ENCODE peak calls at places on chromosomes 11 and 22, in six cellular contexts. R is effector memory CD4-positive, alpha-beta T cell; L is upper lobe of right lung; O is Peyer's patch; A is A549; G is transverse colon. X is an unnamed sample. For H3K9me3, the result is how much of the 10 kb centered on the place peaks cover.

GRCh38 chr11:3803726-3804510 is 4.4 kb upstream of the PGAP2 start:
- DNase-seq in R (no peak), L (peak), O (no peak), A (no peak), G (no peak), X (no peak)

GRCh38 chr11:65132988-65133700 is 1.2 kb downstream of the SYVN1 start:
- DNase-seq in R (no peak), L (peak), O (peak), A (peak), G (peak), X (no peak)

GRCh38 chr11:17277024-17277584 is 565 bp downstream of the NUCB2 start:
- DNase-seq in R (no peak), L (no peak), O (no peak), A (peak), G (no peak), X (no peak)

GRCh38 chr11:103344886-103345285 is 235.7 kb downstream of the DYNC2H1 start:
- DNase-seq in R (no peak), L (no peak), O (no peak), A (no peak), G (no peak), X (no peak)

GRCh38 chr22:27224485-27225364 is 567.3 kb downstream of the MIAT start:
- DNase-seq in R (no peak), L (no peak), O (no peak), A (no peak), G (no peak), X (no peak)

GRCh38 chr22:37410174-37411055 is 16.9 kb downstream of the ELFN2 start:
- DNase-seq in R (no peak), L (peak), O (no peak), A (no peak), G (no peak), X (no peak)

GRCh38 chr22:50613291-50613981 is 12.8 kb downstream of the MAPK8IP2 start:
- DNase-seq in R (no peak), L (peak), O (peak), A (no peak), G (peak), X (no peak)

GRCh38 chr22:46030241-46030880 is 53.4 kb upstream of the WNT7B start:
- DNase-seq in R (no peak), L (peak), O (peak), A (no peak), G (no peak), X (no peak)

GRCh38 chr11:88246680-88247079 is 71.4 kb upstream of the RAB38 start:
- DNase-seq in R (no peak), L (no peak), O (no peak), A (no peak), G (no peak), X (no peak)

GRCh38 chr22:47030143-47030641 is 267.7 kb downstream of the TBC1D22A start:
- DNase-seq in R (no peak), L (no peak), O (no peak), A (no peak), G (no peak), X (no peak)

GRCh38 chr22:48603621-48604320 is 1223.9 kb downstream of the BRD1 start:
- DNase-seq in R (no peak), L (no peak), O (no peak), A (no peak), G (no peak), X (no peak)

GRCh38 chr22:48602805-48603518 is 1224.7 kb downstream of the BRD1 start:
- DNase-seq in R (no peak), L (no peak), O (no peak), A (no peak), G (no peak), X (no peak)

GRCh38 chr22:48605856-48606255 is 1221.8 kb downstream of the BRD1 start:
- DNase-seq in R (no peak), L (no peak), O (no peak), A (peak), G (no peak), X (no peak)

GRCh38 chr22:48606684-48607307 is 1220.9 kb downstream of the BRD1 start:
- DNase-seq in R (no peak), L (no peak), O (no peak), A (no peak), G (no peak), X (no peak)

GRCh38 chr22:48605125-48605524 is 1222.5 kb downstream of the BRD1 start:
- DNase-seq in R (no peak), L (no peak), O (no peak), A (no peak), G (no peak), X (no peak)
- H3K9me3 ChIP-seq in R (under half), L (under half), O (under half), A (under half), G (under half), X (under half)

GRCh38 chr11:128066429-128066828 is 520.9 kb downstream of the ETS1 start:
- DNase-seq in R (no peak), L (no peak), O (no peak), A (no peak), G (no peak), X (no peak)
- H3K9me3 ChIP-seq in R (under half), L (under half), O (under half), A (under half), G (under half), X (under half)

GRCh38 chr11:38221295-38221694 is 1623.3 kb upstream of the RAG2 start:
- DNase-seq in R (no peak), L (no peak), O (no peak), A (no peak), G (no peak), X (no peak)

GRCh38 chr11:38226684-38227083 is 1628.6 kb upstream of the RAG2 start:
- DNase-seq in R (no peak), L (no peak), O (no peak), A (no peak), G (no peak), X (no peak)
- H3K9me3 ChIP-seq in R (under half), L (under half), O (under half), A (under half), G (under half), X (under half)

GRCh38 chr11:70779433-70780245 is 381.3 kb downstream of the CTTN start:
- DNase-seq in R (no peak), L (peak), O (no peak), A (no peak), G (no peak), X (no peak)

GRCh38 chr11:70780246-70780535 is 381.9 kb downstream of the CTTN start:
- DNase-seq in R (no peak), L (no peak), O (no peak), A (no peak), G (no peak), X (no peak)

GRCh38 chr11:70775386-70775785 is 377.1 kb downstream of the CTTN start:
- DNase-seq in R (no peak), L (peak), O (no peak), A (no peak), G (no peak), X (no peak)

GRCh38 chr11:70776914-70777532 is 378.7 kb downstream of the CTTN start:
- DNase-seq in R (no peak), L (no peak), O (no peak), A (no peak), G (no peak), X (no peak)

GRCh38 chr11:70778828-70779365 is 380.6 kb downstream of the CTTN start:
- DNase-seq in R (no peak), L (peak), O (no peak), A (no peak), G (no peak), X (no peak)
- H3K9me3 ChIP-seq in R (under half), L (under half), O (under half), A (under half), G (under half), X (under half)

DNA sequence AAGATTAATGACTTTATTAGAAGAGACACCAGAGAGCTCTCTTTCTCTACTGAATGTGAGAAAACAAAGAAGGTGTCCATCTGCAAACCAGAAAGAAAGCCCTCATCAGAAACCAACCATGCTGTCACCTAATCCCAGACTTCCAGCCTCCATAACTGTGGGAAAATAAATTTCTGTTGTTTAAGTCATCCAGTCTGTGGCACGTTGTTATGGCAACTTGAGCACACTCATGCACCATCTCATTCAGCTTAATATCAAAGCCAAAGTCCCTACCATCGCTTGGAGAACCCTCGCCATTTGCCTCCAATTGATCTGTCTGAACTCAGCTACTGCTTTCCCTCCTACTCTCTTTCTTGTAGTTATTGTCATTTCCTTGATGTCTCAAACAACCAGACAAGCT is 766.1 kb upstream of the ARHGAP42 start:
- DNase-seq in R (no peak), L (no peak), O (no peak), A (no peak), G (no peak), X (no peak)
- H3K9me3 ChIP-seq in R (under half), L (under half), O (under half), A (under half), G (under half), X (under half)

DNA sequence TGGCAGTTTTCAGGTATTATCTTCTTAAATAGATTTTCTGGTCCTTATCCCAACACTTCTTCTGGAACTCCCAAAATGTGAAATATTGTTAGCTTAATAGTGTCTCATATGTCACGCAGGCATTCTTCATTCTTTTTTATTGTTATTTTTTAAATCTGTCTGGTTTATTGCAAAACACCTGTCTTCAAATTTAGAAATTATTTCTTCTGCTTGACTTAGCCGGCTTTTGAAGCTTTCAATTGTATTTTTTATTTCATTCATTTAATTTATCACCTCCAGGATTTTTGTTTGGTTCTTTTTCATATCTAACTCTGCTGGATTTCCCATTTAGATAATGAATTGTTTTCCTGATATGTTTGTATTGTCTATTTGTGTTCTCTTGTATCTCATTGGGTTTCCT is 49.9 kb downstream of the KCNQ1OT1 start:
- DNase-seq in R (no peak), L (no peak), O (no peak), A (no peak), G (no peak), X (no peak)
- H3K9me3 ChIP-seq in R (under half), L (under half), O (under half), A (half or more), G (half or more), X (under half)

DNA sequence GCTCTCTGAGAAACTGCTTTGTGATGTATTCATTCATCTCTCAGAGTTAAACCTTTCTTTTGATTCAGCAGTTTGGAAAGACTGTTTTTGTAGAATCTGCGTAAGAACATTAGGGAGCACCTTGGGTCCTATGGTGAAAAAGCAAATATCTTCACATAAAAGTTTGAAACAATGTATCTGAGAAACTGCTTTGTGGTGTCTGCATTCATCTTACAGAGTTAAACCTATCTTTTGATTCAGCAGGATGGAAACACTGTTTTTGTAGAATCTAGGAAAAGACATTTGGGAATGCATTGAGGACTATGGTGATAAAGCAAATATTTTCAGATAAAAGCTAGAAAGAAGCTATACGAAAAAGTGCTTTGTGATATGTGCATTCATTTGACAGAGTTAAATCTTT is 361.3 kb downstream of the OR4C45 start:
- DNase-seq in R (no peak), L (no peak), O (no peak), A (no peak), G (no peak), X (no peak)
- H3K9me3 ChIP-seq in R (under half), L (half or more), O (half or more), A (under half), G (half or more), X (under half)

GRCh38 chr11:32434116-32434386 is 1.3 kb downstream of the WT1 start:
- DNase-seq in R (no peak), L (no peak), O (no peak), A (no peak), G (no peak), X (no peak)
- H3K9me3 ChIP-seq in R (under half), L (under half), O (under half), A (under half), G (under half), X (under half)

X was measured in T-helper 17 cell.